ENCODE peak calls at places on chromosomes 3 and 15, in seven cellular contexts. S is body of pancreas; A is neuronal stem cell; J is fibroblast of lung; I is lower lobe of right lung; N is CD8-positive, alpha-beta T cell; E is ovary. T is an unnamed sample. For H3K4me1, H3K27me3 and H3K9me3, the result is how much of the 10 kb centered on the place peaks cover.

GRCh38 chr3:165797551-165797950 is 39.7 kb downstream of the BCHE start:
- DNase-seq in S (no peak), A (no peak), J (no peak), I (no peak), N (no peak), E (no peak), T (no peak)

GRCh38 chr3:120801484-120801883 is 58.9 kb downstream of the GTF2E1 start:
- DNase-seq in S (no peak), A (no peak), J (no peak), I (no peak), N (no peak), E (no peak), T (no peak)

GRCh38 chr3:123971416-123971815 is 10.4 kb upstream of the CCDC14 start:
- DNase-seq in S (no peak), A (no peak), J (peak), I (no peak), N (no peak), E (no peak), T (no peak)

GRCh38 chr15:77591960-77592613 is 40.6 kb downstream of the LINGO1 start:
- DNase-seq in S (no peak), A (no peak), J (no peak), I (no peak), N (no peak), E (no peak), T (no peak)

GRCh38 chr3:158991146-158991705 is 189.4 kb downstream of the MFSD1 start:
- DNase-seq in S (peak), A (no peak), J (no peak), I (peak), N (no peak), E (no peak), T (no peak)

GRCh38 chr3:28191363-28191762 is 50.1 kb upstream of the CMC1 start:
- DNase-seq in S (no peak), A (no peak), J (no peak), I (no peak), N (no peak), E (no peak), T (no peak)

GRCh38 chr3:134352031-134352671 is 22.1 kb downstream of the AMOTL2 start:
- DNase-seq in S (peak), A (no peak), J (no peak), I (no peak), N (no peak), E (no peak), T (no peak)

GRCh38 chr15:40787344-40787841 is 17.6 kb downstream of the C15orf62 start:
- DNase-seq in S (peak), A (no peak), J (peak), I (peak), N (peak), E (no peak), T (no peak)

GRCh38 chr3:19149388-19149787 is 1.1 kb downstream of the KCNH8 start:
- DNase-seq in S (no peak), A (peak), J (peak), I (no peak), N (peak), E (no peak), T (peak)

GRCh38 chr3:95084738-95085137 is 1021.9 kb downstream of the NSUN3 start:
- DNase-seq in S (no peak), A (no peak), J (no peak), I (no peak), N (no peak), E (no peak), T (no peak)

GRCh38 chr15:93043621-93044300 is 45.2 kb downstream of the RGMA start:
- DNase-seq in S (no peak), A (no peak), J (no peak), I (peak), N (no peak), E (no peak), T (no peak)

GRCh38 chr3:39254806-39255449 is 24.9 kb downstream of the CX3CR1 start:
- DNase-seq in S (no peak), A (no peak), J (peak), I (no peak), N (no peak), E (no peak), T (no peak)

GRCh38 chr3:161700998-161701397 is 204.4 kb downstream of the OTOL1 start:
- DNase-seq in S (no peak), A (no peak), J (no peak), I (no peak), N (no peak), E (no peak), T (no peak)

GRCh38 chr15:33358303-33358702 is 47.5 kb downstream of the RYR3 start:
- DNase-seq in S (no peak), A (peak), J (peak), I (no peak), N (no peak), E (no peak), T (no peak)

GRCh38 chr3:79976466-79976865 is 208.7 kb upstream of the ROBO1 start:
- DNase-seq in S (no peak), A (no peak), J (peak), I (no peak), N (no peak), E (no peak), T (no peak)

GRCh38 chr15:56587686-56588085 is 122.7 kb upstream of the MNS1 start:
- DNase-seq in S (no peak), A (no peak), J (peak), I (no peak), N (no peak), E (no peak), T (no peak)

GRCh38 chr15:79769081-79769481 is 127.7 kb downstream of the MTHFS start:
- DNase-seq in S (no peak), A (no peak), J (no peak), I (no peak), N (no peak), E (no peak), T (no peak)

GRCh38 chr3:158110658-158111018 is 749 bp downstream of the RSRC1 start:
- DNase-seq in S (no peak), A (no peak), J (no peak), I (no peak), N (no peak), E (no peak), T (no peak)

GRCh38 chr15:93779341-93779740 is 452.0 kb upstream of the MCTP2 start:
- DNase-seq in S (no peak), A (no peak), J (no peak), I (no peak), N (no peak), E (no peak), T (no peak)

GRCh38 chr3:137771401-137772230 is 7.5 kb downstream of the SOX14 start:
- DNase-seq in S (no peak), A (no peak), J (no peak), I (no peak), N (no peak), E (no peak), T (no peak)

GRCh38 chr3:178510496-178510895 is 25.7 kb upstream of the KCNMB2 start:
- DNase-seq in S (no peak), A (no peak), J (no peak), I (no peak), N (no peak), E (no peak), T (no peak)

GRCh38 chr3:177211503-177212277 is 14.4 kb upstream of the TBL1XR1 start:
- DNase-seq in S (peak), A (no peak), J (no peak), I (no peak), N (no peak), E (no peak), T (no peak)

GRCh38 chr15:69082556-69082955 is 68.1 kb downstream of the NOX5 start:
- DNase-seq in S (no peak), A (no peak), J (no peak), I (no peak), N (no peak), E (no peak), T (no peak)

GRCh38 chr3:78875851-78876250 is 891.9 kb downstream of the ROBO1 start:
- DNase-seq in S (no peak), A (no peak), J (peak), I (no peak), N (no peak), E (no peak), T (no peak)

GRCh38 chr3:78878011-78878410 is 889.8 kb downstream of the ROBO1 start:
- DNase-seq in S (no peak), A (no peak), J (peak), I (no peak), N (no peak), E (no peak), T (no peak)

GRCh38 chr3:78880588-78881461 is 887.0 kb downstream of the ROBO1 start:
- DNase-seq in S (no peak), A (no peak), J (no peak), I (no peak), N (no peak), E (no peak), T (no peak)

GRCh38 chr3:78878789-78879515 is 888.8 kb downstream of the ROBO1 start:
- DNase-seq in S (no peak), A (no peak), J (no peak), I (no peak), N (no peak), E (no peak), T (no peak)

DNA sequence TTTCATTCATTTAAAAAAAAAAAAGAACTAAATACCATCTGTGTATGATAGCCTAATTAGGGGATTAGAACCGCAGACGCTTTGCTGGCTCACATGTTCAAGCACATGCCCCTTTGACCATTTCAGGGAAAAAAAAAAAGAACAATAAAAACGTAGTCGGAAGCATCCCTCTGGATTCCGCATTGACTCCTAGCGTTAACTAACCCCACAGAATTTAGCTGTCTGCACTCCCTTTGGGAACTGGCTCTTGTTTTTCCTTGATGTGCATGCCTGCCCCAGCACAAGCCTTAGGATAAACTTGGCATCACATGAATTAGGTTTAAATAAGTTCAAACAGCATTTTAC is 888.3 kb downstream of the ROBO1 start:
- DNase-seq in S (no peak), A (no peak), J (no peak), I (no peak), N (no peak), E (no peak), T (no peak)
- H3K4me1 ChIP-seq in S (under half), A (under half), J (under half), I (under half), N (under half), E (under half), T (under half)

GRCh38 chr15:76343313-76343996 is 6.9 kb downstream of the ISL2 start:
- DNase-seq in S (no peak), A (no peak), J (no peak), I (no peak), N (no peak), E (no peak), T (no peak)
- H3K27me3 ChIP-seq in S (under half), A (half or more), J (half or more), I (half or more), N (half or more), E (under half), T (half or more)

GRCh38 chr15:89406756-89407650 is 72.4 kb upstream of the POLG start:
- DNase-seq in S (no peak), A (no peak), J (no peak), I (no peak), N (no peak), E (no peak), T (no peak)

GRCh38 chr15:89409184-89409992 is 74.8 kb upstream of the POLG start:
- DNase-seq in S (no peak), A (no peak), J (no peak), I (no peak), N (no peak), E (no peak), T (no peak)

GRCh38 chr15:89409993-89410767 is 75.6 kb upstream of the POLG start:
- DNase-seq in S (no peak), A (no peak), J (no peak), I (no peak), N (no peak), E (no peak), T (no peak)

GRCh38 chr15:89406218-89406716 is 71.6 kb upstream of the POLG start:
- DNase-seq in S (no peak), A (no peak), J (no peak), I (no peak), N (no peak), E (no peak), T (no peak)

GRCh38 chr15:89408512-89409183 is 74.0 kb upstream of the POLG start:
- DNase-seq in S (no peak), A (no peak), J (no peak), I (no peak), N (no peak), E (no peak), T (no peak)
- H3K9me3 ChIP-seq in S (under half), A (under half), J (under half), I (under half), N (under half), E (under half), T (under half)

GRCh38 chr3:127790009-127790533 is 32.2 kb downstream of the MGLL start:
- DNase-seq in S (no peak), A (no peak), J (no peak), I (no peak), N (no peak), E (no peak), T (no peak)
- H3K4me1 ChIP-seq in S (under half), A (under half), J (half or more), I (half or more), N (under half), E (under half), T (under half)

GRCh38 chr3:192408007-192408655 is 319.2 kb downstream of the FGF12 start:
- DNase-seq in S (no peak), A (peak), J (peak), I (no peak), N (no peak), E (no peak), T (no peak)
- H3K27me3 ChIP-seq in S (under half), A (under half), J (under half), I (under half), N (under half), E (under half), T (under half)

GRCh38 chr3:435161-435560 is 238.6 kb downstream of the CHL1 start:
- DNase-seq in S (no peak), A (no peak), J (no peak), I (no peak), N (no peak), E (no peak), T (no peak)
- H3K9me3 ChIP-seq in S (under half), A (under half), J (under half), I (under half), N (under half), E (under half), T (under half)

GRCh38 chr3:37221407-37221806 is 47.0 kb upstream of the LRRFIP2 start:
- DNase-seq in S (no peak), A (no peak), J (peak), I (no peak), N (no peak), E (no peak), T (no peak)
- H3K4me1 ChIP-seq in S (under half), A (under half), J (under half), I (under half), N (half or more), E (under half), T (under half)

DNA sequence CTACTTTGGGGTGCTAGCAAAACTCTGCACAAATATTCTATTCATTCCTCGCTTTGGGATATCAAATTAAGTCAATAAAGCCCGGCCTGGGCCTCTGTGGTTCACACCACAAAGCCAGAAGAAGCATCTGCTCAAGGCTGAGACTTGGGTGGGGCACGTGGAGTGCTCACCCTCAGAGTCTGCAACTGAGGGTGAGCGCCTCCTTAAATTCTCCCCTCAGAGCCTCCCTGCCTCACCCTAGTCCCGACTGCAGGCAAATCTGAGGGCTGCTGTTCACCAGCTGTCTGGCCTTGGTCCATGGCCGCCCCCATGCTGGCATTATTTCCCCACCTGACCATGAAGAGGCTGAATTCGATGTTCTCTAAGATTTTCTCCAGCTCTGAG is 1.7 kb upstream of the MEGF11 start:
- DNase-seq in S (no peak), A (no peak), J (no peak), I (no peak), N (no peak), E (no peak), T (no peak)
- H3K27me3 ChIP-seq in S (under half), A (under half), J (half or more), I (half or more), N (under half), E (under half), T (under half)

DNA sequence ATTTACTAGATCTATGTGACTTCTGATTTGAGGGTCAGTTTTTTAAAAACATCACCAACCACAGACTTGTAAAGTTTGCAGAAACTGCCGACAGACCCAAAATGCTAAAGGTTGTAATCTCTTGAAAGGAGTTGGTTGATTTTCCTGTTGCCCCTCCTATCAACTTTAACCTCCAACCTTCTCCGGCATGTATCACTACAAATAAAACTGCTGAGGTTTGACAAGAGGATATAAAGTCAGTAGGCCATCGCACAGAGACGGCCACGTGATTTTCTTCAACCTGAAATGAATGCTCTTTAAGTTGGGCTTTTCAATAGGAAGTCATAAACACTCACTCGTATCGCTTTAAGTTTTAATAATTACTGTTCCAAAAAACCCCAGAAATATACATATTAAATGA is 169.3 kb downstream of the CDIN1 start:
- DNase-seq in S (no peak), A (no peak), J (no peak), I (no peak), N (no peak), E (no peak), T (no peak)
- H3K9me3 ChIP-seq in S (under half), A (under half), J (under half), I (under half), N (under half), E (under half), T (under half)

GRCh38 chr3:169946336-169946735 is 20.3 kb upstream of the SEC62 start:
- DNase-seq in S (no peak), A (no peak), J (no peak), I (no peak), N (no peak), E (no peak), T (no peak)
- H3K4me1 ChIP-seq in S (under half), A (under half), J (under half), I (under half), N (under half), E (under half), T (under half)